ENCODE peak calls at places on chromosomes 16 and 17, in four cellular contexts. One of them, this sample, is unnamed.

GRCh38 chr17:614637-615546 is 99.7 kb downstream of the VPS53 start:
- DNase-seq in GM12878: no peak
- DNase-seq in K562: no peak
- DNase-seq in HepG2: no peak
- DNase-seq in this sample: no peak

GRCh38 chr16:84175351-84176081 is 11.3 kb downstream of the TAF1C start:
- DNase-seq in GM12878: peak
- DNase-seq in K562: peak
- DNase-seq in HepG2: peak
- DNase-seq in this sample: no peak

GRCh38 chr16:10578474-10579316 is 1.7 kb downstream of the EMP2 start:
- DNase-seq in GM12878: no peak
- DNase-seq in K562: no peak
- DNase-seq in HepG2: peak
- DNase-seq in this sample: no peak

GRCh38 chr17:77204531-77204930 is 63.8 kb downstream of the SEC14L1 start:
- DNase-seq in GM12878: no peak
- DNase-seq in K562: no peak
- DNase-seq in HepG2: no peak
- DNase-seq in this sample: no peak

GRCh38 chr17:12665263-12666210 is at the start of gene MYOCD:
- DNase-seq in GM12878: no peak
- DNase-seq in K562: no peak
- DNase-seq in HepG2: no peak
- DNase-seq in this sample: no peak

GRCh38 chr16:54931757-54932660 is 1.3 kb downstream of the IRX5 start:
- DNase-seq in GM12878: no peak
- DNase-seq in K562: no peak
- DNase-seq in HepG2: no peak
- DNase-seq in this sample: no peak

GRCh38 chr17:66386789-66387351 is 84.5 kb downstream of the PRKCA start:
- DNase-seq in GM12878: no peak
- DNase-seq in K562: no peak
- DNase-seq in HepG2: peak
- DNase-seq in this sample: no peak

GRCh38 chr17:49210158-49211029 is at the start of the genes ABI3 and GNGT2:
- DNase-seq in GM12878: peak
- DNase-seq in K562: no peak
- DNase-seq in HepG2: no peak
- DNase-seq in this sample: no peak

GRCh38 chr17:40469805-40470675 is 26.8 kb downstream of the IGFBP4 start:
- DNase-seq in GM12878: no peak
- DNase-seq in K562: no peak
- DNase-seq in HepG2: no peak
- DNase-seq in this sample: no peak

GRCh38 chr16:12398029-12398735 is 405.5 kb downstream of the CPPED1 start:
- DNase-seq in GM12878: no peak
- DNase-seq in K562: no peak
- DNase-seq in HepG2: no peak
- DNase-seq in this sample: no peak

GRCh38 chr17:78185981-78186688 is 717 bp downstream of the TK1 start:
- DNase-seq in GM12878: no peak
- DNase-seq in K562: peak
- DNase-seq in HepG2: no peak
- DNase-seq in this sample: no peak

GRCh38 chr17:80614320-80614719 is 69.7 kb downstream of the RPTOR start:
- DNase-seq in GM12878: no peak
- DNase-seq in K562: no peak
- DNase-seq in HepG2: no peak
- DNase-seq in this sample: no peak

GRCh38 chr16:14193316-14193871 is 122.3 kb downstream of the MRTFB start:
- DNase-seq in GM12878: peak
- DNase-seq in K562: no peak
- DNase-seq in HepG2: no peak
- DNase-seq in this sample: no peak

GRCh38 chr17:6818938-6819337 is 12.6 kb downstream of the TEKT1 start:
- DNase-seq in GM12878: no peak
- DNase-seq in K562: no peak
- DNase-seq in HepG2: no peak
- DNase-seq in this sample: no peak

GRCh38 chr17:57751348-57751970 is 6.4 kb upstream of the CCDC182 start:
- DNase-seq in GM12878: no peak
- DNase-seq in K562: no peak
- DNase-seq in HepG2: peak
- DNase-seq in this sample: no peak

GRCh38 chr17:42928714-42929496 is 28.3 kb downstream of the G6PC1 start:
- DNase-seq in GM12878: peak
- DNase-seq in K562: peak
- DNase-seq in HepG2: peak
- DNase-seq in this sample: peak

GRCh38 chr17:80475949-80476876 is at the start of gene NPTX1:
- DNase-seq in GM12878: no peak
- DNase-seq in K562: peak
- DNase-seq in HepG2: no peak
- DNase-seq in this sample: no peak

GRCh38 chr17:31112001-31112661 is 17.4 kb downstream of the NF1 start:
- DNase-seq in GM12878: no peak
- DNase-seq in K562: no peak
- DNase-seq in HepG2: no peak
- DNase-seq in this sample: no peak

GRCh38 chr17:45149669-45150603 is 1.7 kb downstream of the HEXIM1 start:
- DNase-seq in GM12878: no peak
- DNase-seq in K562: peak
- DNase-seq in HepG2: no peak
- DNase-seq in this sample: no peak

GRCh38 chr16:59605706-59606105 is 871.6 kb upstream of the GOT2 start:
- DNase-seq in GM12878: no peak
- DNase-seq in K562: no peak
- DNase-seq in HepG2: no peak
- DNase-seq in this sample: no peak

GRCh38 chr17:44279586-44280344 is 11.8 kb upstream of the SLC4A1 start:
- DNase-seq in GM12878: peak
- DNase-seq in K562: peak
- DNase-seq in HepG2: peak
- DNase-seq in this sample: no peak

GRCh38 chr16:1277016-1277944 is 21.4 kb downstream of the TPSD1 start:
- DNase-seq in GM12878: no peak
- DNase-seq in K562: no peak
- DNase-seq in HepG2: no peak
- DNase-seq in this sample: no peak

GRCh38 chr16:77838597-77839255 is 50.4 kb downstream of the VAT1L start:
- DNase-seq in GM12878: no peak
- DNase-seq in K562: no peak
- DNase-seq in HepG2: no peak
- DNase-seq in this sample: no peak

GRCh38 chr16:75452464-75453190 is 11.9 kb downstream of the TMEM170A start:
- DNase-seq in GM12878: no peak
- DNase-seq in K562: no peak
- DNase-seq in HepG2: peak
- DNase-seq in this sample: no peak

GRCh38 chr17:39000021-39000601 is 32.9 kb upstream of the FBXO47 start:
- DNase-seq in GM12878: no peak
- DNase-seq in K562: no peak
- DNase-seq in HepG2: no peak
- DNase-seq in this sample: no peak

GRCh38 chr17:59425085-59425901 is 93.8 kb downstream of the YPEL2 start:
- DNase-seq in GM12878: no peak
- DNase-seq in K562: no peak
- DNase-seq in HepG2: no peak
- DNase-seq in this sample: no peak

GRCh38 chr17:47720754-47721533 is 12.1 kb upstream of the TBX21 start:
- DNase-seq in GM12878: no peak
- DNase-seq in K562: no peak
- DNase-seq in HepG2: no peak
- DNase-seq in this sample: peak

GRCh38 chr17:42672038-42672437 is 4.8 kb downstream of the PLEKHH3 start:
- DNase-seq in GM12878: no peak
- DNase-seq in K562: no peak
- DNase-seq in HepG2: no peak
- DNase-seq in this sample: no peak

GRCh38 chr16:87435399-87436224 is 43.5 kb downstream of the MAP1LC3B start:
- DNase-seq in GM12878: no peak
- DNase-seq in K562: no peak
- DNase-seq in HepG2: no peak
- DNase-seq in this sample: no peak

GRCh38 chr17:55705847-55706246 is 16.8 kb downstream of the TMEM100 start:
- DNase-seq in GM12878: peak
- DNase-seq in K562: no peak
- DNase-seq in HepG2: peak
- DNase-seq in this sample: no peak

GRCh38 chr17:65389426-65389825 is 172.0 kb downstream of the AXIN2 start:
- DNase-seq in GM12878: no peak
- DNase-seq in K562: no peak
- DNase-seq in HepG2: no peak
- DNase-seq in this sample: no peak

GRCh38 chr16:57526498-57526897 is 9.9 kb downstream of the CCDC102A start:
- DNase-seq in GM12878: no peak
- DNase-seq in K562: no peak
- DNase-seq in HepG2: no peak
- DNase-seq in this sample: no peak
- TF ChIP-seq ZBTB33 in GM12878: no peak
- TF ChIP-seq ZBTB33 in K562: no peak
- TF ChIP-seq ZBTB33 in HepG2: no peak
- TF ChIP-seq ZBTB33 in this sample: no peak

GRCh38 chr17:14873540-14873939 is 391.6 kb downstream of the PMP22 start:
- DNase-seq in GM12878: no peak
- DNase-seq in K562: no peak
- DNase-seq in HepG2: no peak
- DNase-seq in this sample: no peak

GRCh38 chr17:14873996-14874395 is 391.1 kb downstream of the PMP22 start:
- DNase-seq in GM12878: no peak
- DNase-seq in K562: no peak
- DNase-seq in HepG2: no peak
- DNase-seq in this sample: no peak

GRCh38 chr17:14871921-14872320 is 393.2 kb downstream of the PMP22 start:
- DNase-seq in GM12878: no peak
- DNase-seq in K562: no peak
- DNase-seq in HepG2: no peak
- DNase-seq in this sample: no peak

GRCh38 chr17:14875557-14876412 is 389.3 kb downstream of the PMP22 start:
- DNase-seq in GM12878: no peak
- DNase-seq in K562: no peak
- DNase-seq in HepG2: no peak
- DNase-seq in this sample: no peak
- TF ChIP-seq JUND in GM12878: no peak
- TF ChIP-seq JUND in K562: no peak
- TF ChIP-seq JUND in HepG2: no peak
- TF ChIP-seq JUND in this sample: no peak

DNA sequence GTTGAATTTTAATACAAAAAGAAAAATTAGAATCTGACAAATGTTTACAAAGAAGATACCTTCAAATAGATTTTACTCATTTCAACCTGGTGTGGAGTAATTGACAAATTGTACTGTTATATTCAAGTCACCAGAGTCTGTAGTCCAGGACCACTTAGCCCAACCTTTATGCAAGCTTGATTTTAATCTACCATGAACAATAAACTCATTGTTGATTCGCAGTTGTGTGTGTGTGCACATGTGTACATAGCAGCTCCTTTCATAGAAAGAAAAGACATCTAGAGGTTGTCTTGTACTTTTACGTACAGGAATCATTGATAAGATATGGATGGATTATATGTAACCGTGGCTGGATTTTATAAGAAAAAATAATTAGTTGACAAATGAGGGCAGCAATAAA is 20.7 kb upstream of the LRRC37A start:
- DNase-seq in GM12878: no peak
- DNase-seq in K562: no peak
- DNase-seq in HepG2: peak
- DNase-seq in this sample: no peak
- TF ChIP-seq SRF in GM12878: no peak
- TF ChIP-seq SRF in K562: no peak
- TF ChIP-seq SRF in HepG2: no peak
- TF ChIP-seq SRF in this sample: no peak

GRCh38 chr16:67398546-67399217 is 5.4 kb upstream of the TPPP3 start:
- DNase-seq in GM12878: no peak
- DNase-seq in K562: no peak
- DNase-seq in HepG2: no peak
- DNase-seq in this sample: no peak
- TF ChIP-seq ZBTB33 in GM12878: no peak
- TF ChIP-seq ZBTB33 in K562: no peak
- TF ChIP-seq ZBTB33 in HepG2: no peak
- TF ChIP-seq ZBTB33 in this sample: no peak

GRCh38 chr17:50581316-50581715 is 20.8 kb downstream of the CACNA1G start:
- DNase-seq in GM12878: no peak
- DNase-seq in K562: no peak
- DNase-seq in HepG2: no peak
- DNase-seq in this sample: no peak

GRCh38 chr17:50577451-50577954 is 17.0 kb downstream of the CACNA1G start:
- DNase-seq in GM12878: no peak
- DNase-seq in K562: no peak
- DNase-seq in HepG2: no peak
- DNase-seq in this sample: no peak

GRCh38 chr17:50578173-50578572 is 17.7 kb downstream of the CACNA1G start:
- DNase-seq in GM12878: no peak
- DNase-seq in K562: no peak
- DNase-seq in HepG2: no peak
- DNase-seq in this sample: no peak

GRCh38 chr17:50580636-50581035 is 20.1 kb downstream of the CACNA1G start:
- DNase-seq in GM12878: no peak
- DNase-seq in K562: no peak
- DNase-seq in HepG2: no peak
- DNase-seq in this sample: no peak

GRCh38 chr17:50579399-50579798 is 18.9 kb downstream of the CACNA1G start:
- DNase-seq in GM12878: no peak
- DNase-seq in K562: no peak
- DNase-seq in HepG2: no peak
- DNase-seq in this sample: no peak
- TF ChIP-seq JUND in GM12878: no peak
- TF ChIP-seq JUND in K562: no peak
- TF ChIP-seq JUND in HepG2: no peak
- TF ChIP-seq JUND in this sample: no peak

This sample was measured in HCT116.